ENCODE peak calls at places on chromosomes 11 and 22, in five cellular contexts. A is Right ventricle myocardium superior, B is AML-193, X is NCI-H1105, H is endodermal cell. Z is an unnamed sample.

GRCh38 chr11:112498701-112499100 is 238.0 kb upstream of the PLET1 start:
- DNase-seq in A (no peak), B (no peak), X (no peak), H (no peak), Z (no peak)

GRCh38 chr11:68226421-68226820 is 13.3 kb upstream of the KMT5B start:
- DNase-seq in A (no peak), B (no peak), X (no peak), H (no peak), Z (no peak)

GRCh38 chr11:10514713-10515112 is 26.3 kb downstream of the RNF141 start:
- DNase-seq in A (no peak), B (no peak), X (no peak), H (no peak), Z (no peak)

GRCh38 chr11:11993814-11994213 is 14.6 kb downstream of the DKK3 start:
- DNase-seq in A (peak; percentile 62), B (no peak), X (no peak), H (no peak), Z (no peak)

GRCh38 chr11:73221451-73221850 is 3.4 kb downstream of the P2RY2 start:
- DNase-seq in A (no peak), B (no peak), X (no peak), H (no peak), Z (no peak)

GRCh38 chr11:64724863-64725535 is 2.0 kb upstream of the NRXN2 start:
- DNase-seq in A (no peak), B (no peak), X (no peak), H (peak; percentile 39), Z (no peak)

GRCh38 chr11:133269272-133269671 is 263.0 kb downstream of the OPCML start:
- DNase-seq in A (no peak), B (no peak), X (no peak), H (no peak), Z (no peak)

GRCh38 chr11:21615871-21616270 is 577.0 kb upstream of the ANO5 start:
- DNase-seq in A (no peak), B (no peak), X (no peak), H (no peak), Z (no peak)

GRCh38 chr22:33841281-33842005 is 78.8 kb downstream of the LARGE1 start:
- DNase-seq in A (no peak), B (no peak), X (no peak), H (no peak), Z (no peak)

GRCh38 chr11:121800704-121801516 is 315.1 kb downstream of the BLID start:
- DNase-seq in A (no peak), B (no peak), X (no peak), H (peak; percentile 94), Z (no peak)

GRCh38 chr11:64742940-64743590 is 877 bp downstream of the RASGRP2 start:
- DNase-seq in A (peak; percentile 91), B (peak; percentile 70), X (peak; percentile 16), H (peak; percentile 90), Z (no peak)

GRCh38 chr11:126153999-126154398 is 57.5 kb downstream of the RPUSD4 start:
- DNase-seq in A (no peak), B (no peak), X (no peak), H (no peak), Z (no peak)

GRCh38 chr22:49193901-49194465 is 633.7 kb downstream of the BRD1 start:
- DNase-seq in A (no peak), B (no peak), X (no peak), H (no peak), Z (no peak)

GRCh38 chr11:66727282-66727882 is 1.6 kb downstream of the SPTBN2 start:
- DNase-seq in A (no peak), B (no peak), X (peak; percentile 17), H (peak; percentile 73), Z (no peak)

GRCh38 chr11:125070699-125071254 is 7.7 kb downstream of the SLC37A2 start:
- DNase-seq in A (peak; percentile 78), B (peak; percentile 97), X (no peak), H (peak; percentile 42), Z (peak; percentile 90)

GRCh38 chr11:119339581-119340334 is 925 bp downstream of the C1QTNF5 start:
- DNase-seq in A (peak; percentile 86), B (no peak), X (peak; percentile 24), H (peak; percentile 92), Z (no peak)

GRCh38 chr22:47333625-47334024 is 571.2 kb downstream of the TBC1D22A start:
- DNase-seq in A (no peak), B (no peak), X (peak; percentile 87), H (no peak), Z (no peak)

GRCh38 chr22:30573594-30574094 is 821 bp downstream of the GAL3ST1 start:
- DNase-seq in A (no peak), B (no peak), X (peak; percentile 24), H (peak; percentile 61), Z (no peak)

GRCh38 chr11:34855754-34856095 is 60.5 kb downstream of the APIP start:
- DNase-seq in A (no peak), B (no peak), X (no peak), H (peak; percentile 22), Z (no peak)